ENCODE peak calls at places on chromosomes 11 and 22, in four cellular contexts. U is stomach, A is left ventricle myocardium inferior, M is cardiac muscle cell. X is an unnamed sample.

GRCh38 chr11:40280161-40281054 is 1179.0 kb downstream of the LRRC4C start:
- DNase-seq in U (no peak), A (peak; percentile 18), M (no peak), X (no peak)

GRCh38 chr22:48138855-48139254 is 1376.4 kb downstream of the TBC1D22A start:
- DNase-seq in U (no peak), A (no peak), M (no peak), X (no peak)

GRCh38 chr11:3130269-3131071 is 34.6 kb downstream of the OSBPL5 start:
- DNase-seq in U (no peak), A (peak; percentile 16), M (no peak), X (no peak)

GRCh38 chr11:36818410-36818809 is 220.4 kb upstream of the RAG2 start:
- DNase-seq in U (no peak), A (no peak), M (no peak), X (no peak)

GRCh38 chr11:122306776-122307479 is 190.9 kb upstream of the BLID start:
- DNase-seq in U (no peak), A (no peak), M (no peak), X (no peak)

GRCh38 chr11:78268516-78269410 is 80.0 kb downstream of the USP35 start:
- DNase-seq in U (no peak), A (peak; percentile 51), M (peak; percentile 73), X (no peak)

GRCh38 chr11:65111537-65112225 is at the start of gene TM7SF2:
- DNase-seq in U (peak; percentile 98), A (peak; percentile 97), M (peak; percentile 92), X (peak; percentile 93)

GRCh38 chr11:50174189-50174588 is 141.5 kb downstream of the OR4C45 start:
- DNase-seq in U (no peak), A (no peak), M (no peak), X (no peak)

GRCh38 chr11:2109541-2110019 is 29.6 kb downstream of the IGF2 start:
- DNase-seq in U (no peak), A (no peak), M (peak; percentile 47), X (no peak)

GRCh38 chr11:2578006-2578933 is 121.5 kb downstream of the KCNQ1OT1 start:
- DNase-seq in U (peak; percentile 44), A (peak; percentile 26), M (no peak), X (peak; percentile 66)

GRCh38 chr11:75625970-75626691 is 42.7 kb downstream of the MAP6 start:
- DNase-seq in U (no peak), A (no peak), M (peak; percentile 75), X (no peak)

GRCh38 chr11:70078095-70078795 is at the start of gene ANO1:
- DNase-seq in U (peak; percentile 52), A (peak; percentile 34), M (peak; percentile 8), X (no peak)
- H3K4me3 ChIP-seq in U (peak within 1 kb of the TSS; percentile 37), A (peak within 1 kb of the TSS; percentile 61), M (peak within 1 kb of the TSS; percentile 15), X (peak within 1 kb of the TSS; percentile 80)

GRCh38 chr11:19578871-19579270 is 133.8 kb upstream of the NAV2 start:
- DNase-seq in U (no peak), A (no peak), M (no peak), X (no peak)
- H3K27ac ChIP-seq in U (no peak overlapping the region), A (peak overlapping the region; percentile 93), M (no peak overlapping the region), X (peak overlapping the region; percentile 89)

DNA sequence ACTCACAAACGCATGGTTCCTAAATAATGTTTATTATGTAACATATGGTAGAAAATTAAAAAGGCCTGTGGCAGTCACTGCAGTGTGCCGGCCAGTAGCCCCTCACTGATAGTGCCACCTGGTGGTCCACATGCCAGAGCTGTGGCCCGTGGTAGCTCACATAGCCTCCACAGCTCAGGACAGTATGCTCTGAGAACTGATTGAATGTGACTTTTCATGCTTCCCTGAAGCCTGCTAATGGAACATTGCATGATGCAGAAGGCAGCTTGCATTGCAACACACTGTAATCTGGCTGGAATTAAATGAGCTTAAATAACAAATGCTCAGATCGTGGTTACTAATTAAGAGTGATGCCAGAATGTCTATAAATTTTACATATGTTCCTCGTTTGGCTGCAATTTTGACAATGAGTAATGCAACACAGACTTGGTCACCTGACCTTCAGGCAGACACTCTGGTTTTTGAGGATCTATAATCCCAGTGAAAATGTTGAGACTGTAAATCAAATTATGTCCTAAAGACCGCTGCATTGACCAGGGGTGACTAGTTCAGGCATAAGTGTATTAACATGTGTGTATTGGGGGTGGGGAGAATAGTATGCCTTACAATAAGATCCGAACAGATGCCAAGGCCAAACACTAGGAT is 566.4 kb downstream of the METTL15 start:
- DNase-seq in U (no peak), A (no peak), M (peak; percentile 57), X (no peak)
- TF ChIP-seq CTCF in U (no peak), A (peak; percentile 39), M (peak; percentile 36), X (no peak)

GRCh38 chr11:86722041-86722440 is 49.6 kb upstream of the ME3 start:
- DNase-seq in U (no peak), A (no peak), M (peak; percentile 74), X (no peak)
- H3K4me3 ChIP-seq in U (no peak overlapping the region), A (no peak overlapping the region), M (no peak overlapping the region), X (no peak overlapping the region)

GRCh38 chr11:5937868-5938602 is 4.0 kb upstream of the OR56A3 start:
- DNase-seq in U (no peak), A (no peak), M (no peak), X (no peak)

GRCh38 chr11:5941951-5942350 is at the start of gene OR56A3:
- DNase-seq in U (no peak), A (no peak), M (no peak), X (no peak)

GRCh38 chr11:5938603-5938965 is 3.5 kb upstream of the OR56A3 start:
- DNase-seq in U (no peak), A (no peak), M (no peak), X (no peak)

GRCh38 chr11:5940748-5941147 is 1.3 kb upstream of the OR56A3 start:
- DNase-seq in U (no peak), A (no peak), M (no peak), X (no peak)
- H3K27ac ChIP-seq in U (no peak overlapping the region), A (no peak overlapping the region), M (no peak overlapping the region), X (no peak overlapping the region)

GRCh38 chr22:39301108-39301507 is 18.3 kb downstream of the RPL3 start:
- DNase-seq in U (no peak), A (no peak), M (no peak), X (no peak)

GRCh38 chr22:39301926-39302325 is 17.5 kb downstream of the RPL3 start:
- DNase-seq in U (no peak), A (no peak), M (no peak), X (no peak)

GRCh38 chr22:39299829-39300178 is 19.6 kb downstream of the RPL3 start:
- DNase-seq in U (no peak), A (peak; percentile 49), M (no peak), X (no peak)

GRCh38 chr22:39298194-39298987 is 21.0 kb downstream of the RPL3 start:
- DNase-seq in U (no peak), A (no peak), M (no peak), X (no peak)

DNA sequence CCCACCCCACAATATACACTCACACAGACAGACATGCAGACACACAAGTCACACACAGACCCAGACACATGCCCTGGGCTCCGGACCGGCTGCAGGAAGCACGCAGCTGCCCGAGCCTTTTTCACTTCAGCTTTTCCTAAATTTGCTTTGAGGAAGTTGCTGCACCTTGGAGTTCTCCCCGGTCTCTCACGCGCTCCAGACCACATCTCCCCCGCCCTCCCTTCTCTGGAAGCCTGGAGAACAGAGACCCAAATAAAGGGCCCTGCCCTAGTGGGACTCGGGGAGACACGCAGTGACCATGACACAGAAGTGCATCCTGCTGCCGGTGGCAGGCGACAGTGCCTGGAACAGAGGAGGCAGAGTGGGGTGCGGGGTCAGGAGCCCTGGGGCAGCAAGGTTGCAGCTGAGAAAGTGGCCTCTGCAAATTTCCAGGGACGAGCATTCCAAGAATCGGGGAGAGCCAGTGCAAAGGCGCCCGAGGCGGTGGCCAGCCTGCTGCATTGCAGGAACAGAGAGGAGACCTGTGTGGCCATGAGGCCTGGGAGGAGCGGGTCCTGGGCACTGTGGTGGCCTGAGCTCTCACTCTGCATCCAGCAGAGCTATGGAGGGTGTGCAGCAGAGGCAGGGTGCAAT is 19.1 kb downstream of the RPL3 start:
- DNase-seq in U (no peak), A (peak; percentile 56), M (no peak), X (no peak)
- TF ChIP-seq CTCF in U (no peak), A (peak; percentile 21), M (no peak), X (no peak)

DNA sequence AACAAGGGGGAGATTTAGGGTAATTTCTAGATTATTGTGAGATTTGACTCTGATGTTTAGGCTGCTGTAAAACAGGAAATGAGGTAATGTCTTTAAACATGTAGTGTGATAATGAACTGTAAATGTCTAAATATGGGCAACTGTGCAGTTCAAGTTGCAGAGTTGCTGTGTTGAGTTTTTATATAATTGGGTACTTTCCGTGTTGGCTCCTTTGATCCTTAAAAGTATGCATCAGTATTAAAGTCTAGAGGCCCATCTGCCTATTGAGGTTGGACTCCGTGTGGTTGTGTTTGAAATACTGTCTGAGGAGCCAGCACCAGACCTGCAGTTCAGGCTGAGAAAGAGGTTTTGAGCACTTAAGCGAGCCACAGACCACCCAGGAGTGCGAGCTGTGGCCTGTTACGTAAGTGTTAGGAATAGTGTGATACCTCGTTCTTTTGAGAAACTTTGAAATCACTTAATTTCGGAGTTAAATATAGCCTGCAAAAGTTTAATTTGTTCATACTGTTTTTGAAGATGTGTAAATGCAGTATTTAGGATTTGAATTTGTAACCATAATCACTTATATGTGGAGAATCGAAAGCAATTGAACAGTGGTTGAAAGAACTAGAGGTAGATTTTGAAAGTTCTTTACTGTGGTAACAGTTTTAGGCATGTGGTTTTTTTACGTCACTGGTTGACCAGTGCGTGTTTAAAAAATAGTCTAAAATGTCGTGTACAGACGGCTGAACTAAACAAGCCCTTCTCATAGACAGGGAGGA is 9.0 kb downstream of the FAM118A start:
- DNase-seq in U (no peak), A (no peak), M (peak; percentile 66), X (no peak)
- H3K4me3 ChIP-seq in U (no peak overlapping the region), A (peak overlapping the region; percentile 37), M (no peak overlapping the region), X (peak overlapping the region; percentile 42)